ENCODE peak calls at places on chromosomes 4 and X, in six cellular contexts. W is activated gamma-delta T cell treated with Interleukin-2 at 50 U/mL for 16 hours, P is AG08396, L is occipital lobe, C is endothelial cell, S is T47D. N is an unnamed sample.

GRCh38 chrX:129606918-129607317 is 47.8 kb downstream of the APLN start:
- DNase-seq in S (no peak), W (peak; percentile 53), L (no peak), C (peak; percentile 65), P (peak; percentile 67), N (peak; percentile 17)

GRCh38 chr4:35789899-35790574 is 454.3 kb downstream of the ARAP2 start:
- DNase-seq in W (no peak), P (no peak), S (no peak), L (no peak), C (no peak), N (no peak)

GRCh38 chr4:61555789-61556188 is 355.7 kb downstream of the ADGRL3 start:
- DNase-seq in L (no peak), C (no peak), P (no peak), S (no peak), W (no peak), N (no peak)

GRCh38 chr4:21769404-21770147 is 179.0 kb downstream of the KCNIP4 start:
- DNase-seq in C (no peak), W (no peak), P (peak; percentile 15), S (no peak), L (no peak), N (no peak)

GRCh38 chr4:8319061-8319460 is 49.5 kb downstream of the HTRA3 start:
- DNase-seq in L (no peak), W (no peak), P (no peak), S (no peak), C (no peak), N (no peak)

GRCh38 chr4:80371046-80371445 is 35.5 kb downstream of the CFAP299 start:
- DNase-seq in S (no peak), P (no peak), W (no peak), L (no peak), C (no peak), N (no peak)

GRCh38 chrX:45843518-45843917 is 642.8 kb upstream of the DIPK2B start:
- DNase-seq in S (no peak), P (no peak), W (no peak), C (no peak), L (no peak), N (no peak)

GRCh38 chr4:1928356-1929235 is 57.4 kb downstream of the NSD2 start:
- DNase-seq in L (no peak), C (no peak), S (no peak), P (no peak), W (no peak), N (no peak)

GRCh38 chr4:122712782-122713181 is 19.7 kb upstream of the BBS12 start:
- DNase-seq in S (no peak), L (no peak), W (no peak), C (no peak), P (no peak), N (no peak)

GRCh38 chr4:5839751-5840674 is 52.9 kb downstream of the CRMP1 start:
- DNase-seq in P (peak; percentile 43), S (no peak), C (no peak), L (no peak), W (no peak), N (no peak)

N was measured in stimulated activated naive B cell treated with anti-CD40 and anti-IgM and Interleukin-4, amounts not matched to agents 10 μg/mL and 1 μg/mL and 100 μg/mL, for 72 hours.